ENCODE peak calls at places on chromosomes 13 and 19, in five cellular contexts. S is MM.1S, K is GM23248, E is GM23338, D is PC-3. O is an unnamed sample. For H3K9me2, the result is how much of the 10 kb centered on the place peaks cover.

GRCh38 chr13:51782026-51782710 is 21.8 kb downstream of the DHRS12 start:
- DNase-seq in S (no peak), K (no peak), E (no peak), D (no peak), O (no peak)

GRCh38 chr13:31773538-31773937 is 34.2 kb downstream of the RXFP2 start:
- DNase-seq in D (no peak), K (peak), S (no peak), E (no peak), O (no peak)

GRCh38 chr13:30156826-30157615 is 150.3 kb downstream of the KATNAL1 start:
- DNase-seq in D (no peak), S (no peak), E (no peak), K (no peak), O (no peak)

GRCh38 chr19:18765224-18765623 is 25.9 kb downstream of the COMP start:
- DNase-seq in K (no peak), D (no peak), E (no peak), S (no peak), O (no peak)

GRCh38 chr13:111232191-111232590 is 88.3 kb upstream of the TEX29 start:
- DNase-seq in E (no peak), D (no peak), K (no peak), S (no peak), O (no peak)

GRCh38 chr19:11649941-11650340 is 52.7 kb downstream of the ZNF627 start:
- DNase-seq in S (no peak), D (no peak), K (peak), E (no peak), O (no peak)

GRCh38 chr13:50015263-50015662 is at the start of gene KCNRG:
- DNase-seq in E (peak), S (no peak), D (no peak), K (peak), O (no peak)

GRCh38 chr19:18440936-18441803 is 3.2 kb upstream of the ISYNA1 start:
- DNase-seq in D (no peak), S (no peak), K (no peak), E (no peak), O (no peak)

GRCh38 chr13:110907951-110908898 is 6.6 kb downstream of the ANKRD10 start:
- DNase-seq in D (peak), K (peak), S (peak), E (peak), O (no peak)

GRCh38 chr19:41350735-41351338 is 2.9 kb downstream of the TGFB1 start:
- DNase-seq in S (no peak), E (peak), K (peak), D (no peak), O (no peak)

GRCh38 chr13:46698910-46699460 is 98.0 kb downstream of the ESD start:
- DNase-seq in K (no peak), E (no peak), S (no peak), D (no peak), O (no peak)

GRCh38 chr13:110638814-110639806 is 23.8 kb downstream of the NAXD start:
- DNase-seq in S (no peak), D (no peak), E (no peak), K (no peak), O (no peak)

GRCh38 chr13:52599037-52599852 is 43.0 kb upstream of the HNRNPA1L2 start:
- DNase-seq in D (no peak), S (no peak), K (peak), E (no peak), O (no peak)

GRCh38 chr13:73268306-73268705 is 209.5 kb downstream of the KLF5 start:
- DNase-seq in D (peak), K (peak), S (no peak), E (no peak), O (no peak)

GRCh38 chr13:33776510-33776909 is 41.4 kb upstream of the RFC3 start:
- DNase-seq in D (no peak), K (no peak), E (no peak), S (no peak), O (peak)

GRCh38 chr13:60755380-60756163 is 358.6 kb downstream of the TDRD3 start:
- DNase-seq in E (peak), D (peak), K (no peak), S (no peak), O (no peak)

GRCh38 chr13:107843281-107843680 is 372.1 kb downstream of the LIG4 start:
- DNase-seq in E (peak), K (no peak), D (no peak), S (no peak), O (no peak)

GRCh38 chr19:36771275-36772231 is 1.1 kb downstream of the ZNF850 start:
- DNase-seq in E (peak), K (peak), S (no peak), D (peak), O (no peak)

GRCh38 chr13:80313668-80314278 is 27.2 kb downstream of the SPRY2 start:
- DNase-seq in S (no peak), K (no peak), E (no peak), D (peak), O (no peak)

GRCh38 chr19:29843180-29844051 is 31.6 kb downstream of the CCNE1 start:
- DNase-seq in K (peak), E (peak), S (no peak), D (no peak), O (no peak)

GRCh38 chr13:26899153-26899552 is 138.6 kb upstream of the GPR12 start:
- DNase-seq in E (no peak), S (no peak), D (no peak), K (no peak), O (no peak)

GRCh38 chr13:51479199-51479523 is 26.3 kb upstream of the INTS6 start:
- DNase-seq in S (no peak), D (peak), E (no peak), K (peak), O (no peak)

GRCh38 chr13:36475468-36475867 is 43.2 kb downstream of the CCNA1 start:
- DNase-seq in D (peak), E (peak), S (no peak), K (no peak), O (peak)

GRCh38 chr19:41957838-41958366 is 1.2 kb downstream of the RABAC1 start:
- DNase-seq in D (peak), E (peak), K (peak), S (peak), O (peak)

GRCh38 chr13:22428188-22428828 is 752.5 kb upstream of the SGCG start:
- DNase-seq in S (no peak), E (no peak), K (no peak), D (no peak), O (peak)

GRCh38 chr13:77239312-77239711 is 87.6 kb downstream of the MYCBP2 start:
- DNase-seq in E (no peak), D (peak), K (no peak), S (no peak), O (no peak)

GRCh38 chr13:20334309-20334708 is 102.2 kb upstream of the GJB6 start:
- DNase-seq in S (no peak), E (no peak), K (no peak), D (no peak), O (no peak)

GRCh38 chr19:29804493-29804892 is 7.3 kb upstream of the CCNE1 start:
- DNase-seq in S (peak), K (no peak), E (no peak), D (no peak), O (peak)

GRCh38 chr19:38990949-38991697 is 15.6 kb upstream of the FBXO17 start:
- DNase-seq in K (peak), S (no peak), D (peak), E (no peak), O (no peak)

GRCh38 chr19:11729586-11729985 is 9.2 kb downstream of the ZNF823 start:
- DNase-seq in D (peak), E (no peak), K (no peak), S (no peak), O (peak)

GRCh38 chr19:23403581-23404324 is 8.5 kb upstream of the ZNF91 start:
- DNase-seq in D (no peak), S (no peak), K (no peak), E (peak), O (no peak)

GRCh38 chr19:23399443-23399842 is 4.2 kb upstream of the ZNF91 start:
- DNase-seq in S (no peak), E (no peak), D (peak), K (no peak), O (no peak)

GRCh38 chr19:23402388-23402787 is 7.1 kb upstream of the ZNF91 start:
- DNase-seq in S (no peak), E (no peak), D (no peak), K (no peak), O (no peak)

GRCh38 chr19:23403024-23403423 is 7.8 kb upstream of the ZNF91 start:
- DNase-seq in D (no peak), S (no peak), K (no peak), E (no peak), O (no peak)

GRCh38 chr19:23401086-23401485 is 5.8 kb upstream of the ZNF91 start:
- DNase-seq in K (no peak), E (no peak), D (no peak), S (no peak), O (no peak)
- H3K9me2 ChIP-seq in K (under half), E (under half), D (under half), S (under half), O (under half)

GRCh38 chr19:6481541-6482342 is at the start of gene DENND1C:
- DNase-seq in D (peak), K (peak), E (peak), S (peak), O (peak)
- H2AFZ ChIP-seq in D (no peak), K (no peak), E (peak), S (peak), O (peak)

GRCh38 chr13:113374511-113375175 is 10.7 kb upstream of the GRTP1 start:
- DNase-seq in K (no peak), E (no peak), S (no peak), D (no peak), O (no peak)
- H3K9me2 ChIP-seq in K (under half), E (under half), S (under half), D (under half), O (under half)

DNA sequence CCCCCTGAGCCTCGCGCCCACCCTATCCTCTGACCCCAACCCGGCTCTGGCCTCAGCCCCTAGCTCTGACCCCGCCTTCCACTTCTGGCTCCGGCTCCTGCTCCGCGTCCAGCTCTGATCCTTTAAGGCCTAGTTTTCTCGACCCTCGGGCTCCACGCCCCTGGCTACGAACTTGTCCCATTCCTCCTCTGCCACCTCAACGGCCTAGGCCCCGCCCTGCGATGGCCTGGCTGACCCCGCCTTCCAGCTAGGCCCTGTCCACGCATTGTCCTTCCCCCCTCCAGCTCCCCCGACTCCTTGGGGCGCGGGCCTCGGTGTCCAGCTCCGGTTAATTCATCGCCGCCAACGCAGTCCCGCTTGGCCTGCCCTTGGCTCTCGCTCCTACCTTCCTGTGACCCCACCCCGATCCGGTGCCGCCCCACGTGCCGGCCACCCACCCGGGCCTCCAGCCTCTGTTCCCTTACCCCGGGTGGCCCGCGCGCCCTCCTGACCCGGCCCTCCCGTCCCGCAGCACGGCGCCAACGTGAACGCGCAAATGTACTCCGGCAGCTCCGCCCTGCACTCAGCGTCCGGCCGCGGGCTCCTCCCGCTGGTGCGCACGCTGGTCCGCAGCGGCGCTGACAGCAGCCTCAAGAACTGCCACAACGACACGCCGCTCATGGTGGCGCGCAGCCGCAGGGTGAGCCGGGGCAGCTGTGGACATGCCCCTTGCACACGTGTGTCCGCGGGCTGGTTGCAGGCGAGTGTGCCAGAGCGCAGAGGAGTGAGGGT is 9.4 kb downstream of the BCL3 start:
- DNase-seq in E (peak), S (no peak), D (no peak), K (no peak), O (no peak)
- H2AFZ ChIP-seq in E (peak), S (no peak), D (no peak), K (no peak), O (no peak)

O was measured in Karpas-422.